ENCODE peak calls at places on chromosomes 4 and X, in seven cellular contexts. F is Jurkat, Clone E6-1; C is stimulated activated CD4-positive, alpha-beta T cell treated with anti-CD3 and anti-CD28 coated beads, Interleukin-4, amount 100 ng/mL, for 48 hours; X is fibroblast of villous mesenchyme; Z is NCI-H1105; W is Ammon's horn; G is fibroblast of gingiva. O is an unnamed sample.

GRCh38 chrX:45472968-45473367 is 272.3 kb upstream of the DIPK2B start:
- DNase-seq in F (no peak), C (no peak), X (peak; percentile 80), Z (no peak), W (no peak), G (peak; percentile 50), O (no peak)

GRCh38 chr4:8439914-8440490 is 521 bp downstream of the ACOX3 start:
- DNase-seq in F (no peak), C (no peak), X (no peak), Z (no peak), W (no peak), G (peak; percentile 26), O (no peak)

GRCh38 chr4:40349561-40350198 is 14.5 kb downstream of the CHRNA9 start:
- DNase-seq in F (peak; percentile 99), C (no peak), X (no peak), Z (no peak), W (no peak), G (no peak), O (no peak)

GRCh38 chrX:10514891-10515290 is 105.5 kb downstream of the MID1 start:
- DNase-seq in F (no peak), C (no peak), X (peak; percentile 24), Z (no peak), W (peak; percentile 1), G (peak; percentile 79), O (no peak)

GRCh38 chr4:76704133-76704881 is 193.6 kb downstream of the SOWAHB start:
- DNase-seq in F (no peak), C (no peak), X (peak; percentile 65), Z (no peak), W (no peak), G (peak; percentile 38), O (no peak)

GRCh38 chr4:56425518-56425917 is 9.9 kb downstream of the PPAT start:
- DNase-seq in F (no peak), C (no peak), X (no peak), Z (no peak), W (no peak), G (no peak), O (no peak)

GRCh38 chrX:71222929-71223328 is at the start of gene GJB1:
- DNase-seq in F (no peak), C (no peak), X (no peak), Z (no peak), W (peak; percentile 85), G (no peak), O (no peak)

GRCh38 chr4:54475546-54475945 is 182.2 kb upstream of the KIT start:
- DNase-seq in F (no peak), C (no peak), X (no peak), Z (no peak), W (no peak), G (no peak), O (no peak)

GRCh38 chr4:169649545-169650226 is 29.3 kb downstream of the CLCN3 start:
- DNase-seq in F (no peak), C (no peak), X (no peak), Z (no peak), W (no peak), G (peak; percentile 45), O (no peak)